ENCODE peak calls at places on chromosomes 11 and 22, in four cellular contexts. Q, S, O and P are unnamed samples. For H3K36me3 and H3K9me3, the result is how much of the 10 kb centered on the place peaks cover.

GRCh38 chr11:69509381-69509780 is 27.9 kb downstream of the LINC01488 start:
- DNase-seq in Q (no peak), S (no peak), O (no peak), P (no peak)

GRCh38 chr11:27347949-27348879 is 14.8 kb downstream of the CCDC34 start:
- DNase-seq in Q (peak), S (no peak), O (no peak), P (no peak)

GRCh38 chr11:110251837-110252236 is 44.6 kb downstream of the RDX start:
- DNase-seq in Q (no peak), S (peak), O (no peak), P (no peak)

GRCh38 chr11:11697796-11698195 is 76.0 kb upstream of the GALNT18 start:
- DNase-seq in Q (no peak), S (no peak), O (no peak), P (no peak)

GRCh38 chr22:37060801-37061610 is 9.5 kb downstream of the KCTD17 start:
- DNase-seq in Q (no peak), S (no peak), O (no peak), P (no peak)

GRCh38 chr22:38756631-38757463 is 1.0 kb upstream of the SUN2 start:
- DNase-seq in Q (no peak), S (peak), O (peak), P (no peak)

GRCh38 chr11:60158666-60159065 is 24.2 kb downstream of the MS4A6A start:
- DNase-seq in Q (no peak), S (no peak), O (no peak), P (no peak)

GRCh38 chr11:111541209-111542061 is 915 bp downstream of the LAYN start:
- DNase-seq in Q (peak), S (peak), O (no peak), P (no peak)

GRCh38 chr22:48695251-48695650 is 1132.4 kb downstream of the BRD1 start:
- DNase-seq in Q (no peak), S (no peak), O (no peak), P (no peak)

GRCh38 chr22:48453751-48454485 is 1373.8 kb downstream of the BRD1 start:
- DNase-seq in Q (no peak), S (no peak), O (no peak), P (no peak)

GRCh38 chr11:74932169-74932568 is 16.7 kb downstream of the XRRA1 start:
- DNase-seq in Q (no peak), S (no peak), O (no peak), P (no peak)

GRCh38 chr11:6611092-6612007 is 666 bp downstream of the TAF10 start:
- DNase-seq in Q (peak), S (peak), O (no peak), P (no peak)

GRCh38 chr11:112166561-112166960 is 611 bp upstream of the TEX12 start:
- DNase-seq in Q (no peak), S (no peak), O (no peak), P (no peak)

GRCh38 chr11:92501346-92501745 is 276.7 kb downstream of the FAT3 start:
- DNase-seq in Q (no peak), S (no peak), O (no peak), P (no peak)

GRCh38 chr11:70644343-70645060 is 246.2 kb downstream of the CTTN start:
- DNase-seq in Q (no peak), S (no peak), O (no peak), P (no peak)

GRCh38 chr11:60455531-60456042 is at the start of gene MS4A1:
- DNase-seq in Q (no peak), S (no peak), O (no peak), P (no peak)

GRCh38 chr11:9704037-9704436 is 40.2 kb downstream of the SWAP70 start:
- DNase-seq in Q (no peak), S (no peak), O (no peak), P (no peak)

GRCh38 chr11:4125141-4125540 is 30.5 kb downstream of the RRM1 start:
- DNase-seq in Q (no peak), S (no peak), O (no peak), P (no peak)

DNA sequence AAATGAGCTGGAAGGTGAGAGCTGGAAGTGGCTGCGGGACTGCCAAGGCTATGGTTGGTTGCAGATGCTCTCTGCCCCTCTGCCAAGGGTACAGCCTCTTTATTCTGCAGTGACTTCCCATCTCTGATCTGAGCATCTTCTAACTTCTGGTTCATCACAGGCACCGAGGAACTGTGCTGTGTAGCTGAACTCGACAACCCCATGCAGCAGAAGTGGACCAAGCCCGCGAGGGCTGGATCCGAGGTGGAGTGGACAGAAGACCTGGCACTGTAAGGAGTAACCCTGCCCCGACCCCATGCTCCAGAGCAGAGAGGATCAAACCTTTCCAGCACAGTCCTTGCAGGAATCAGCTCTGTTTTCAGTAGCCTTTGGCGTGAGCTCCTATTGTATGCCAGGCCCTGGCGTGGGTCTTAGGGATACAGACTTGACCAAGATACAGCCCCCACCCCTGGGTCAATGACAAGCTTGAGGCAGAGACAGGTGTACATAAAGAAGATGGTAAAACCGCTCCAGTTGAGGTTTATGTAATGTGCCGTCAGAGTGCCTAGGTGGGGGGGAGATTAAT is 4.3 kb downstream of the C2CD2L start:
- DNase-seq in Q (no peak), S (no peak), O (no peak), P (no peak)
- H3K36me3 ChIP-seq in Q (under half), S (under half), O (under half), P (under half)

GRCh38 chr11:121443688-121444275 is 8.3 kb upstream of the SORL1 start:
- DNase-seq in Q (no peak), S (no peak), O (no peak), P (no peak)

GRCh38 chr11:121446752-121447156 is 5.4 kb upstream of the SORL1 start:
- DNase-seq in Q (peak), S (no peak), O (no peak), P (peak)

GRCh38 chr11:121444508-121444907 is 7.6 kb upstream of the SORL1 start:
- DNase-seq in Q (no peak), S (no peak), O (no peak), P (no peak)

GRCh38 chr11:121448431-121448941 is 3.6 kb upstream of the SORL1 start:
- DNase-seq in Q (no peak), S (no peak), O (no peak), P (no peak)

GRCh38 chr11:121445071-121445768 is 6.9 kb upstream of the SORL1 start:
- DNase-seq in Q (no peak), S (no peak), O (no peak), P (no peak)
- H3K9me3 ChIP-seq in Q (under half), S (under half), O (under half), P (under half)

DNA sequence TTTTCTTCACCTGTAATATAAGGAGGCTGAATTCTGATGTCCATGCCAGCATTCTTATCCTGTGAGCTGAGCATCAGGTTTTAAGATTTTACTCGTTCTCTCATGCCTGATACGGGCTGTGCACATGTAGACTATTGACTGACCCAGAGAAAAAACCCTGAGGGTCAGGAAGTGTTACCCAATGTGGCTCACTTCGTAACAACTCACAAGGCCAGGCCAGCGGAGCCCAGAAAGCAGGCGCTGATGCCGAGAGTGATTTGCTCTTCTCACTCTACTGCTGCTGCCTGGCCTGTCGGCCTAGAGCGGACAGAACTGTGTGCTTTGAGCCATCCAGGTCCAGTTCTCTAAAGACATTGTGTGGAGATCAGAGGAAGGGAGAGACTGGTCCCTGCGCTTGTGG is 10.8 kb downstream of the THYN1 start:
- DNase-seq in Q (no peak), S (no peak), O (no peak), P (no peak)
- H3K36me3 ChIP-seq in Q (under half), S (under half), O (half or more), P (half or more)

GRCh38 chr11:84780689-84781293 is 846.4 kb downstream of the DLG2 start:
- DNase-seq in Q (peak), S (no peak), O (no peak), P (no peak)
- H3K9me3 ChIP-seq in Q (under half), S (under half), O (under half), P (under half)

GRCh38 chr22:19048531-19048930 is 73.7 kb downstream of the DGCR2 start:
- DNase-seq in Q (no peak), S (no peak), O (no peak), P (peak)

GRCh38 chr22:19046719-19047609 is 75.2 kb downstream of the DGCR2 start:
- DNase-seq in Q (no peak), S (no peak), O (no peak), P (peak)

GRCh38 chr22:19046287-19046686 is 75.9 kb downstream of the DGCR2 start:
- DNase-seq in Q (no peak), S (no peak), O (no peak), P (no peak)

GRCh38 chr22:19050117-19050516 is 72.1 kb downstream of the DGCR2 start:
- DNase-seq in Q (no peak), S (no peak), O (no peak), P (no peak)

GRCh38 chr22:19047993-19048392 is 74.2 kb downstream of the DGCR2 start:
- DNase-seq in Q (no peak), S (no peak), O (no peak), P (no peak)
- H3K36me3 ChIP-seq in Q (under half), S (under half), O (half or more), P (half or more)